ENCODE peak calls at places on chromosome 22, in four cellular contexts. M is GM12878, C is HL-60, L is K562. G is an unnamed sample.

GRCh38 chr22:26134654-26135330 is 34.5 kb upstream of the SEZ6L start:
- DNase-seq in M (no peak), C (peak), L (no peak), G (no peak)

GRCh38 chr22:19889951-19890350 is 35.3 kb upstream of the GNB1L start:
- DNase-seq in M (no peak), C (no peak), L (no peak), G (no peak)

GRCh38 chr22:48741540-48741939 is 1086.1 kb downstream of the BRD1 start:
- DNase-seq in M (no peak), C (no peak), L (no peak), G (no peak)

GRCh38 chr22:25365491-25366261 is 146.2 kb downstream of the CRYBB2 start:
- DNase-seq in M (no peak), C (no peak), L (no peak), G (no peak)

GRCh38 chr22:44847892-44848291 is 95.5 kb downstream of the ARHGAP8 start:
- DNase-seq in M (no peak), C (no peak), L (no peak), G (no peak)

GRCh38 chr22:18965526-18966421 is 29.7 kb upstream of the PRODH start:
- DNase-seq in M (no peak), C (no peak), L (no peak), G (no peak)

GRCh38 chr22:30041881-30042280 is 38.4 kb upstream of the HORMAD2 start:
- DNase-seq in M (no peak), C (no peak), L (no peak), G (no peak)

GRCh38 chr22:45775062-45775461 is 103.4 kb downstream of the ATXN10 start:
- DNase-seq in M (no peak), C (no peak), L (no peak), G (no peak)

GRCh38 chr22:22892096-22893052 is 4.8 kb downstream of the IGLL5 start:
- DNase-seq in M (no peak), C (no peak), L (peak), G (no peak)

GRCh38 chr22:41152902-41153301 is 52.2 kb upstream of the L3MBTL2 start:
- DNase-seq in M (no peak), C (no peak), L (no peak), G (no peak)

GRCh38 chr22:32024791-32025190 is 18.3 kb upstream of the SLC5A1 start:
- DNase-seq in M (no peak), C (no peak), L (no peak), G (no peak)

GRCh38 chr22:39290724-39291161 is 28.7 kb downstream of the RPL3 start:
- DNase-seq in M (no peak), C (no peak), L (no peak), G (no peak)

GRCh38 chr22:42281284-42281683 is 10.8 kb upstream of the TCF20 start:
- DNase-seq in M (no peak), C (peak), L (no peak), G (no peak)

GRCh38 chr22:44660051-44660830 is 41.8 kb upstream of the PRR5 start:
- DNase-seq in M (no peak), C (no peak), L (no peak), G (no peak)

GRCh38 chr22:16932577-16932976 is 75.4 kb downstream of the GAB4 start:
- DNase-seq in M (no peak), C (no peak), L (no peak), G (no peak)

GRCh38 chr22:17882162-17882561 is 107.9 kb upstream of the BID start:
- DNase-seq in M (no peak), C (no peak), L (no peak), G (no peak)

GRCh38 chr22:21947040-21948014 is 5.3 kb downstream of the PPM1F start:
- DNase-seq in M (no peak), C (no peak), L (peak), G (no peak)

GRCh38 chr22:40345271-40345670 is 1.0 kb upstream of the ADSL start:
- DNase-seq in M (no peak), C (no peak), L (no peak), G (no peak)

GRCh38 chr22:48490513-48491411 is 1336.9 kb downstream of the BRD1 start:
- DNase-seq in M (no peak), C (no peak), L (no peak), G (no peak)

GRCh38 chr22:34866501-34867171 is 199.3 kb upstream of the ISX start:
- DNase-seq in M (no peak), C (no peak), L (no peak), G (no peak)

GRCh38 chr22:42376721-42377177 is 55.5 kb downstream of the NFAM1 start:
- DNase-seq in M (no peak), C (no peak), L (peak), G (no peak)

GRCh38 chr22:19568337-19569311 is 44.4 kb upstream of the CLDN5 start:
- DNase-seq in M (no peak), C (no peak), L (peak), G (no peak)

GRCh38 chr22:40193429-40194421 is 16.0 kb downstream of the TNRC6B start:
- DNase-seq in M (no peak), C (no peak), L (no peak), G (no peak)

GRCh38 chr22:22931557-22932270 is 44.1 kb downstream of the IGLL5 start:
- DNase-seq in M (peak), C (no peak), L (no peak), G (no peak)

GRCh38 chr22:21754523-21755128 is 19.0 kb upstream of the YPEL1 start:
- DNase-seq in M (no peak), C (peak), L (peak), G (peak)

GRCh38 chr22:39496131-39496838 is 5.8 kb upstream of the MIEF1 start:
- DNase-seq in M (no peak), C (peak), L (peak), G (no peak)

GRCh38 chr22:31538815-31539214 is 42.5 kb downstream of the SFI1 start:
- DNase-seq in M (peak), C (no peak), L (no peak), G (no peak)

GRCh38 chr22:39431821-39432251 is 25.0 kb upstream of the MGAT3 start:
- DNase-seq in M (no peak), C (no peak), L (no peak), G (no peak)

GRCh38 chr22:44448271-44448780 is 49.7 kb downstream of the RTL6 start:
- DNase-seq in M (no peak), C (no peak), L (no peak), G (no peak)

GRCh38 chr22:29838599-29838956 is 504 bp upstream of the ASCC2 start:
- DNase-seq in M (no peak), C (no peak), L (no peak), G (no peak)

GRCh38 chr22:41828516-41828915 is 4.4 kb upstream of the SREBF2 start:
- DNase-seq in M (no peak), C (no peak), L (no peak), G (no peak)

GRCh38 chr22:42993651-42994275 is 21.2 kb downstream of the PACSIN2 start:
- DNase-seq in M (no peak), C (peak), L (no peak), G (no peak)

GRCh38 chr22:33874206-33874605 is 46.1 kb downstream of the LARGE1 start:
- DNase-seq in M (no peak), C (no peak), L (no peak), G (no peak)

GRCh38 chr22:30036656-30037055 is 43.6 kb upstream of the HORMAD2 start:
- DNase-seq in M (no peak), C (no peak), L (peak), G (no peak)

DNA sequence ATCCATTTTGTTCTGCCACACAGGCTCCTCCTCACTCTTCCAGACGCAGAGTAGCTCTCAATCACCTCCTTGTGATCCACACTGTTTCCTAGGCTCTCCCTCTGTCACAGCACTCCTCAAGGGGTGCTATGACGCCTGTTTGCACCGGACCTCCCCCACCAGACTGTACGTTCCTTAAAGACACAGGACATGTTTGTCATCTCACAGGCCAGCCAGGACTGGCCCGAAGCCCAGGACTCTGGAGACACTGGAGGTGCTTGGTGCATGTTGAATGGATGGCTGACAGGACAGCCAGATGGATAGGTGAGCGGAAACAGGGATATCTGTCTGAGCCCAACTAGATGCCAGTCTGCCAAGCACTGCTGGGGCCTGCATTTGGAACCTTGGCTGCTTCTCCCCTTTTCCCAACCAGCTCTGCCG is 13.6 kb downstream of the PLA2G6 start:
- DNase-seq in M (no peak), C (no peak), L (no peak), G (no peak)
- TF ChIP-seq SPI1 in M (no peak), C (no peak), L (no peak), G (no peak)

GRCh38 chr22:46788426-46789168 is 26.1 kb downstream of the TBC1D22A start:
- DNase-seq in M (no peak), C (no peak), L (no peak), G (no peak)
- TF ChIP-seq SPI1 in M (no peak), C (no peak), L (no peak), G (no peak)

DNA sequence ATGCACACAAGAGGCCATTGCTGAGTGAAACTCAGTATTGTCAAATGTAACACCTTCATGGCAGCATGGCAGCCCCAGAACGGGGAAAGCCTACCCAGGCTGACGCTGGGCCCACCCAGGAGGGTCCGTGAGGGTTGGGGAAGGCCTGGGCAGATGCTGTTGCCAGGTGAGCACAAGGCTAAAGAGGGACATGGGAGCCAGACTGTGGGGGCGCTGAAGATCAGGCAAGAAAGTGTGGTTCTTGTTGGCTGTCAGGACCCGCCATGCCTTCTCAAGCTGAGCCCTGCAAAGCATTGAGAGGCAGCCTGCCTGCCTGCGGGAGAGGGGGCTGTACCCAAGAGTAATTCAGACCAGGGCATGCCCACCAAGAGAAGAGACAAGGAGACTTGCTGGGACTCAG is 85.0 kb upstream of the PITPNB start:
- DNase-seq in M (no peak), C (no peak), L (no peak), G (no peak)
- TF ChIP-seq SPI1 in M (no peak), C (no peak), L (no peak), G (no peak)

DNA sequence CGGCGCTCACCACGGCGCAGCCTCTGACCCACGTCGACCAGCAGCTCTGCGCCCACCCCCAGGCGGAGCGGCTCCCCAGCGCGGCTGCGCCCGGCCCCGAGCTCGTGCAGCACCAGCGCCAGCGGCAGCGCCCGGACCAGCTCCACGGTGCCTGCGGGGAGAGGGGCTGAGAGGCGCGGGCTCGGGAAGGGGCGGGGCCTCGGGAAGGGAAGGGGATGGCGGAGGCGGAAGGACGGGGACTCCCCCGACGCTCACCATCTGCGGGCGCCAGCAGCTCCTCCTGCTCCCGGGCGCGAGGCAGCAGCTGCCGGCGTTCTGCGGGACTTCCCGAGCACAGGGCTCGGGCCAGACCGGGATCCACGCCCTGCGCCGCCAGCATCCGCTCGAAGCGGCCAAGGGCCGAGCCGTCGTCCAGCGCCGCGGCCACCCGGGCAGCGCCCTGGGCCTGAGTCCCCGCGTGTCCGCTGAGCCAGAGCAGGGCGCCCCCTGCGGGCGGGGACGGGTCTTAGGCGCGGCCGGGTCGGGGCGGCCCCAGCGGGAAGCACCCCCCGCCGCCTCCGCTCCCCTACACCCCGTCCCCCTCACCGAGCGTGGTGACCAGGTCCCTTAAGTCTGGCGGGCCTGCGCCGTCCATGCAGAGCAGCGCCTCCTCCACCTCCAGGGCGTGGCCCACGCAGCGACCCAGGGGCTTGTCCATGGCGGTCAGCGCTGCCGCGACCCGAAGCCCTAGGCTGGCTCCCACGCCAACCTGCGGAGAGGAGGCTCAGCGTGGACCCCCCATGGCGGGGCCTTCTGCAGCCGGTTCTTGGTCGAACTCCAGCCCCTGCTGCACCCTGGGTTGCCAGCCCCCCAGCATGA is 822 bp upstream of the SCO2 start:
- DNase-seq in M (no peak), C (peak), L (peak), G (peak)
- TF ChIP-seq SPI1 in M (peak), C (no peak), L (no peak), G (no peak)

GRCh38 chr22:37511368-37512104 is 7.7 kb downstream of the CARD10 start:
- DNase-seq in M (no peak), C (no peak), L (no peak), G (no peak)

GRCh38 chr22:37515902-37516301 is 3.3 kb downstream of the CARD10 start:
- DNase-seq in M (no peak), C (no peak), L (no peak), G (no peak)

GRCh38 chr22:37517826-37518450 is 1.3 kb downstream of the CARD10 start:
- DNase-seq in M (no peak), C (no peak), L (no peak), G (no peak)

GRCh38 chr22:37516456-37516855 is 2.8 kb downstream of the CARD10 start:
- DNase-seq in M (no peak), C (no peak), L (no peak), G (no peak)

GRCh38 chr22:37514526-37515051 is 4.6 kb downstream of the CARD10 start:
- DNase-seq in M (no peak), C (no peak), L (no peak), G (no peak)
- TF ChIP-seq SPI1 in M (no peak), C (no peak), L (no peak), G (no peak)

GRCh38 chr22:36330127-36330526 is 57.6 kb downstream of the MYH9 start:
- DNase-seq in M (no peak), C (no peak), L (no peak), G (no peak)

GRCh38 chr22:36330655-36331305 is 57.0 kb downstream of the MYH9 start:
- DNase-seq in M (no peak), C (peak), L (no peak), G (no peak)

GRCh38 chr22:36329217-36330078 is 58.3 kb downstream of the MYH9 start:
- DNase-seq in M (no peak), C (peak), L (peak), G (no peak)

GRCh38 chr22:36327922-36328551 is 59.7 kb downstream of the MYH9 start:
- DNase-seq in M (no peak), C (no peak), L (no peak), G (no peak)

GRCh38 chr22:36328635-36329216 is 59.0 kb downstream of the MYH9 start:
- DNase-seq in M (peak), C (peak), L (peak), G (no peak)
- TF ChIP-seq SPI1 in M (no peak), C (no peak), L (no peak), G (no peak)

GRCh38 chr22:24072361-24072760 is 61.3 kb downstream of the CABIN1 start:
- DNase-seq in M (no peak), C (no peak), L (no peak), G (no peak)
- TF ChIP-seq SPI1 in M (no peak), C (no peak), L (no peak), G (no peak)

GRCh38 chr22:27213766-27214581 is 556.6 kb downstream of the MIAT start:
- DNase-seq in M (no peak), C (no peak), L (no peak), G (no peak)

GRCh38 chr22:27214691-27215090 is 557.3 kb downstream of the MIAT start:
- DNase-seq in M (no peak), C (no peak), L (no peak), G (no peak)

GRCh38 chr22:27213291-27213690 is 555.9 kb downstream of the MIAT start:
- DNase-seq in M (no peak), C (no peak), L (no peak), G (no peak)

GRCh38 chr22:27212081-27212480 is 554.7 kb downstream of the MIAT start:
- DNase-seq in M (no peak), C (no peak), L (no peak), G (no peak)

GRCh38 chr22:27212617-27213177 is 555.3 kb downstream of the MIAT start:
- DNase-seq in M (no peak), C (no peak), L (no peak), G (no peak)
- TF ChIP-seq SPI1 in M (no peak), C (no peak), L (no peak), G (no peak)

G was measured in GM12891.